ENCODE peak calls at places on chromosomes 4 and X, in eight cellular contexts. One of them, this sample, is unnamed.

GRCh38 chrX:103782640-103783039 is 6.0 kb downstream of the PLP1 start:
- DNase-seq in activated naive CD8-positive, alpha-beta T cell treated with anti-CD3 and anti-CD28 coated beads for 36 hours: no peak
- DNase-seq in iPS DF 19.7: no peak
- DNase-seq in naive thymus-derived CD8-positive, alpha-beta T cell: no peak
- DNase-seq in posterior cingulate gyrus: peak
- DNase-seq in ascending aorta: no peak
- DNase-seq in lower leg skin: no peak
- DNase-seq in iPS-NIHi11: no peak
- DNase-seq in this sample: peak

GRCh38 chr4:52106701-52107100 is 55.6 kb downstream of the SPATA18 start:
- DNase-seq in activated naive CD8-positive, alpha-beta T cell treated with anti-CD3 and anti-CD28 coated beads for 36 hours: no peak
- DNase-seq in lower leg skin: no peak
- DNase-seq in iPS DF 19.7: no peak
- DNase-seq in naive thymus-derived CD8-positive, alpha-beta T cell: no peak
- DNase-seq in ascending aorta: no peak
- DNase-seq in posterior cingulate gyrus: no peak
- DNase-seq in iPS-NIHi11: no peak
- DNase-seq in this sample: no peak

GRCh38 chrX:41002021-41002420 is 83.2 kb upstream of the USP9X start:
- DNase-seq in activated naive CD8-positive, alpha-beta T cell treated with anti-CD3 and anti-CD28 coated beads for 36 hours: no peak
- DNase-seq in lower leg skin: peak
- DNase-seq in posterior cingulate gyrus: no peak
- DNase-seq in naive thymus-derived CD8-positive, alpha-beta T cell: no peak
- DNase-seq in iPS DF 19.7: no peak
- DNase-seq in ascending aorta: no peak
- DNase-seq in iPS-NIHi11: no peak
- DNase-seq in this sample: no peak

GRCh38 chrX:74492720-74493201 is 71.5 kb downstream of the SLC16A2 start:
- DNase-seq in posterior cingulate gyrus: peak
- DNase-seq in iPS DF 19.7: no peak
- DNase-seq in lower leg skin: no peak
- DNase-seq in ascending aorta: no peak
- DNase-seq in activated naive CD8-positive, alpha-beta T cell treated with anti-CD3 and anti-CD28 coated beads for 36 hours: no peak
- DNase-seq in naive thymus-derived CD8-positive, alpha-beta T cell: peak
- DNase-seq in iPS-NIHi11: peak
- DNase-seq in this sample: no peak

GRCh38 chr4:76208005-76208765 is 5.4 kb downstream of the SCARB2 start:
- DNase-seq in lower leg skin: peak
- DNase-seq in iPS DF 19.7: no peak
- DNase-seq in iPS-NIHi11: no peak
- DNase-seq in posterior cingulate gyrus: peak
- DNase-seq in naive thymus-derived CD8-positive, alpha-beta T cell: no peak
- DNase-seq in activated naive CD8-positive, alpha-beta T cell treated with anti-CD3 and anti-CD28 coated beads for 36 hours: no peak
- DNase-seq in ascending aorta: peak
- DNase-seq in this sample: peak

GRCh38 chrX:39930777-39931553 is 166.8 kb downstream of the BCOR start:
- DNase-seq in activated naive CD8-positive, alpha-beta T cell treated with anti-CD3 and anti-CD28 coated beads for 36 hours: no peak
- DNase-seq in posterior cingulate gyrus: peak
- DNase-seq in iPS-NIHi11: no peak
- DNase-seq in lower leg skin: no peak
- DNase-seq in iPS DF 19.7: no peak
- DNase-seq in naive thymus-derived CD8-positive, alpha-beta T cell: no peak
- DNase-seq in ascending aorta: no peak
- DNase-seq in this sample: no peak

GRCh38 chr4:77818077-77818666 is 996 bp downstream of the CNOT6L start:
- DNase-seq in lower leg skin: peak
- DNase-seq in naive thymus-derived CD8-positive, alpha-beta T cell: peak
- DNase-seq in ascending aorta: peak
- DNase-seq in iPS DF 19.7: no peak
- DNase-seq in activated naive CD8-positive, alpha-beta T cell treated with anti-CD3 and anti-CD28 coated beads for 36 hours: peak
- DNase-seq in iPS-NIHi11: peak
- DNase-seq in posterior cingulate gyrus: peak
- DNase-seq in this sample: peak

GRCh38 chr4:72954811-72955210 is 114.7 kb downstream of the COX18 start:
- DNase-seq in ascending aorta: no peak
- DNase-seq in naive thymus-derived CD8-positive, alpha-beta T cell: no peak
- DNase-seq in lower leg skin: no peak
- DNase-seq in activated naive CD8-positive, alpha-beta T cell treated with anti-CD3 and anti-CD28 coated beads for 36 hours: no peak
- DNase-seq in iPS DF 19.7: no peak
- DNase-seq in iPS-NIHi11: no peak
- DNase-seq in posterior cingulate gyrus: no peak
- DNase-seq in this sample: no peak

GRCh38 chrX:66050140-66050569 is 10.3 kb upstream of the VSIG4 start:
- DNase-seq in ascending aorta: peak
- DNase-seq in lower leg skin: no peak
- DNase-seq in posterior cingulate gyrus: no peak
- DNase-seq in naive thymus-derived CD8-positive, alpha-beta T cell: no peak
- DNase-seq in activated naive CD8-positive, alpha-beta T cell treated with anti-CD3 and anti-CD28 coated beads for 36 hours: no peak
- DNase-seq in iPS DF 19.7: no peak
- DNase-seq in iPS-NIHi11: no peak
- DNase-seq in this sample: no peak